ENCODE peak calls at places on chromosome X, in six cellular contexts. Z, X, K, M, N and G are unnamed samples.
A peak's percentile ranks its signal among the peaks of the same experiment; 100 is the strongest.

GRCh38 chrX:68196939-68197791 is 236.1 kb downstream of the OPHN1 start:
- DNase-seq in Z (peak; percentile 50), X (no peak), K (peak; percentile 58), M (no peak), N (peak; percentile 45), G (peak; percentile 12)

GRCh38 chrX:21738950-21739287 is 19.0 kb downstream of the SMPX start:
- DNase-seq in Z (no peak), X (no peak), K (no peak), M (no peak), N (peak; percentile 73), G (no peak)

GRCh38 chrX:103356023-103356798 is at the start of gene TCEAL9:
- DNase-seq in Z (peak; percentile 46), X (no peak), K (peak; percentile 81), M (peak; percentile 57), N (peak; percentile 45), G (no peak)

GRCh38 chrX:97895751-97896150 is 1012.0 kb downstream of the RPA4 start:
- DNase-seq in Z (peak; percentile 2), X (no peak), K (peak; percentile 19), M (no peak), N (no peak), G (no peak)

GRCh38 chrX:1595711-1596060 is 4.3 kb downstream of the AKAP17A start:
- DNase-seq in Z (no peak), X (no peak), K (no peak), M (no peak), N (no peak), G (peak; percentile 9)

GRCh38 chrX:132948648-132949260 is 9.7 kb downstream of the HS6ST2 start:
- DNase-seq in Z (no peak), X (no peak), K (no peak), M (no peak), N (no peak), G (no peak)

GRCh38 chrX:113470166-113470565 is 629.5 kb upstream of the AMOT start:
- DNase-seq in Z (no peak), X (no peak), K (no peak), M (no peak), N (no peak), G (no peak)

GRCh38 chrX:144637731-144638130 is 609.6 kb upstream of the SPANXN1 start:
- DNase-seq in Z (no peak), X (no peak), K (peak; percentile 12), M (no peak), N (no peak), G (no peak)

GRCh38 chrX:117990438-117990837 is 126.2 kb downstream of the KLHL13 start:
- DNase-seq in Z (peak; percentile 85), X (no peak), K (no peak), M (no peak), N (no peak), G (no peak)

GRCh38 chrX:45852884-45853283 is 652.2 kb upstream of the DIPK2B start:
- DNase-seq in Z (peak; percentile 28), X (no peak), K (peak; percentile 21), M (no peak), N (no peak), G (no peak)

GRCh38 chrX:108162265-108162664 is 70.7 kb downstream of the ATG4A start:
- DNase-seq in Z (no peak), X (no peak), K (no peak), M (no peak), N (no peak), G (no peak)

GRCh38 chrX:30153881-30154260 is 61.5 kb upstream of the MAGEB2 start:
- DNase-seq in Z (no peak), X (no peak), K (peak; percentile 19), M (no peak), N (no peak), G (no peak)

GRCh38 chrX:25968920-25969319 is 169.2 kb upstream of the MAGEB18 start:
- DNase-seq in Z (peak; percentile 15), X (no peak), K (peak; percentile 31), M (no peak), N (peak; percentile 68), G (no peak)

GRCh38 chrX:1534321-1535168 is 2.4 kb downstream of the P2RY8 start:
- DNase-seq in Z (no peak), X (peak; percentile 11), K (no peak), M (no peak), N (peak; percentile 42), G (peak; percentile 31)

GRCh38 chrX:526295-527224 is 104.0 kb upstream of the SHOX start:
- DNase-seq in Z (no peak), X (no peak), K (no peak), M (no peak), N (no peak), G (no peak)

GRCh38 chrX:150649096-150649870 is 43.9 kb upstream of the MTMR1 start:
- DNase-seq in Z (peak; percentile 32), X (no peak), K (peak; percentile 72), M (peak; percentile 37), N (no peak), G (no peak)

GRCh38 chrX:134460005-134460860 is at the start of gene HPRT1:
- DNase-seq in Z (peak; percentile 48), X (peak; percentile 57), K (peak; percentile 67), M (peak; percentile 90), N (peak; percentile 79), G (peak; percentile 60)

GRCh38 chrX:134171661-134172587 is 65.1 kb upstream of the CCDC160 start:
- DNase-seq in Z (no peak), X (no peak), K (peak; percentile 0), M (no peak), N (no peak), G (no peak)

GRCh38 chrX:94834226-94834625 is 1160.2 kb downstream of the FAM133A start:
- DNase-seq in Z (no peak), X (no peak), K (no peak), M (no peak), N (no peak), G (no peak)

GRCh38 chrX:153507484-153508178 is 9.8 kb upstream of the ATP2B3 start:
- DNase-seq in Z (peak; percentile 33), X (peak; percentile 68), K (peak; percentile 71), M (peak; percentile 86), N (peak; percentile 93), G (peak; percentile 75)

GRCh38 chrX:19555236-19555635 is 39.9 kb upstream of the MAP3K15 start:
- DNase-seq in Z (no peak), X (no peak), K (no peak), M (no peak), N (no peak), G (no peak)

GRCh38 chrX:113548308-113549015 is 707.8 kb upstream of the AMOT start:
- DNase-seq in Z (no peak), X (no peak), K (no peak), M (no peak), N (no peak), G (no peak)

GRCh38 chrX:40705658-40706312 is 29.6 kb downstream of the MED14 start:
- DNase-seq in Z (no peak), X (no peak), K (no peak), M (no peak), N (no peak), G (no peak)

DNA sequence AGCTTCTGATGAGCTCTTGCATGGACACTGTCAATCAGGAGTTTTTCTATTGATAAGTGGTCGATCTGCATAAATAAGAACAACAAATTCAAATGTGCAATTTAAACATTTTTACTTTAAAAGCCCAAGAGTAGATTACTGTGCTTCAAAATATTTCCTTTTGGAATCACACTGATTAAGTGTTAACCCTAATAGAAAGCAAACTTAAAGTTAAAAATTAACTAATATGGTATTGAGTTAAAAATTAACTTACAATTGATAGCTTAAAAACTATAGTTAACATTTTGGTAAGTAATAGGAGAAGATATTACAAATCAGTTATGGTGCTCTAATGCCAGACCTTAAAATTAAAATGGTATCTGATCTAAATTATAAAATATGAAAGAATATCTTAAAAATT is 25.9 kb downstream of the MED14 start:
- DNase-seq in Z (no peak), X (no peak), K (no peak), M (no peak), N (no peak), G (no peak)
- TF ChIP-seq CTCF in Z (no peak), X (no peak), K (no peak), M (no peak), N (no peak), G (no peak)

DNA sequence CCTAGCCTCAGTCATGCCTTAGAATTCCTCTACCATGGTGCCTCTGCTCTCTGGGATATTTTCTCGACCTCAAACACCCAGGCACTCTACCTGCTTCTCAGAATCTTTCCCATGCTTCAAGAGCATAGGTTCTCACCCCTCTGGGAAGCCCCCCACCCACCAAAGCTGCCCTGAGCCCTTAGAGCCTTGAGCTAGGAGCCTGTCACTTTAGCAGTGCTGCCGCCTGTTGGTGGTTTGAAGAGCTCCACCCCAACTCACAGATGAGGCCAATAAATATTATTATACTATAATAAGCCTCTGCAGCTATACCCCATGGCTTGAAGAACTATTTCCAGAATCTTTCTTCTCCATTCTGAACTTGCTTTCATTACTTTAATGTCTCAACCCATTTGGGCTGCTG is 109.7 kb downstream of the RTL5 start:
- DNase-seq in Z (no peak), X (no peak), K (no peak), M (no peak), N (peak; percentile 34), G (no peak)
- TF ChIP-seq CTCF in Z (peak; percentile 37), X (no peak), K (peak; percentile 40), M (peak; percentile 30), N (peak; percentile 60), G (peak; percentile 40)

GRCh38 chrX:80879916-80880315 is 70.2 kb upstream of the BRWD3 start:
- DNase-seq in Z (no peak), X (no peak), K (peak; percentile 20), M (no peak), N (no peak), G (no peak)

GRCh38 chrX:80879143-80879542 is 69.5 kb upstream of the BRWD3 start:
- DNase-seq in Z (no peak), X (no peak), K (peak; percentile 1), M (no peak), N (no peak), G (no peak)

DNA sequence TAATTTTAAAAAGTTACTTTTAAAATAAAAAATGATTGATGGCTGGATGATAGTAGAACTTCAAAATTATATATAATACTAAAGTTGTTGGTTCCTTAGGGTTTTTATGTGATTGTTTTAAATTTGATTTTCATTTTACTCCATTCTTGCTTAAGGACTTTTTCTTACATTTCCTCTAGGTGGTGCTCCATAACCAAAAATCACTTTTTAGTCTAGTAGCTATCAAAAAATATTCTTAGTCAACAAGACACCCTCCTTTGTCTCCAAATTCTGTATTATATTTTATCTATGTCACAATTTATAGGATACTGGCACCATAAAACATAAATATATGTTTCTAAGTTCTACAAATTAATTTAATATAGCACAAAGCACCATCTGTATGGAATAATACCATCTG is 67.2 kb upstream of the BRWD3 start:
- DNase-seq in Z (peak; percentile 14), X (no peak), K (peak; percentile 57), M (no peak), N (no peak), G (no peak)
- TF ChIP-seq CTCF in Z (peak; percentile 3), X (peak; percentile 38), K (peak; percentile 31), M (peak; percentile 32), N (peak; percentile 16), G (peak; percentile 59)

DNA sequence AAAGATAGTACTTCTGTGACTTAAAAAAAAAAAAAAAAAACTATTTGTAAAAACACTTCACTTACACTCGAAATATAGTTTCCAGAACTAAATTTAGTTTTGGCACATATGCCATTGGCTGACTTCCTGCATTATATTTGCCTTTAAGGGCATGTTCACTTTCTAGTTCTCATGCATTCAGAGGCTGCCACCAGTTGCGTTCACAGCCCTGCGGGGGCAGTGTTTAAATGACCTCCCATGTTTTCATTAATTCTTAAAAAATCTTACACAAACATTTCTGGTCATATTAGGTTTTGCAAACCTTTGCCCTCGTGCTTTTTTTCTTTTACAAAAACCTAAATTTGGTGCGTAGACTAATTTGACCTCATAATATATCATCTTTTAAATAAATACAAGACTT is 12.5 kb upstream of the ARHGAP6 start:
- DNase-seq in Z (no peak), X (no peak), K (no peak), M (no peak), N (no peak), G (no peak)
- TF ChIP-seq CTCF in Z (peak; percentile 6), X (no peak), K (peak; percentile 37), M (no peak), N (peak; percentile 26), G (no peak)